ENCODE peak calls at places on chromosomes 3 and 15, in eight cellular contexts. N, O, H, E, A, K, R and Y are unnamed samples.

GRCh38 chr3:190585771-190586630 is 72.1 kb downstream of the IL1RAP start:
- DNase-seq in K (no peak), N (peak; percentile 95), O (no peak), A (peak; percentile 89), E (peak; percentile 35), H (no peak), R (no peak), Y (peak; percentile 88)

GRCh38 chr3:123750659-123751420 is 133.3 kb downstream of the MYLK start:
- DNase-seq in O (peak; percentile 27), K (no peak), R (no peak), N (peak; percentile 95), A (peak; percentile 94), H (no peak), E (peak; percentile 62), Y (peak; percentile 80)

GRCh38 chr3:168467085-168467714 is 371.5 kb upstream of the GOLIM4 start:
- DNase-seq in O (no peak), K (no peak), A (peak; percentile 22), N (peak; percentile 55), R (no peak), H (no peak), E (no peak), Y (peak; percentile 15)

GRCh38 chr3:47007482-47008257 is 28.2 kb downstream of the NBEAL2 start:
- DNase-seq in N (no peak), H (peak; percentile 61), O (peak; percentile 10), A (no peak), E (peak; percentile 23), K (peak; percentile 13), R (no peak), Y (no peak)

GRCh38 chr15:65133550-65134200 is at the start of gene PDCD7:
- DNase-seq in K (peak; percentile 82), R (peak; percentile 85), O (peak; percentile 83), H (peak; percentile 90), E (peak; percentile 87), A (peak; percentile 89), N (peak; percentile 92), Y (peak; percentile 87)

GRCh38 chr3:186815490-186815889 is 9.2 kb upstream of the RFC4 start:
- DNase-seq in H (no peak), A (peak; percentile 54), E (no peak), O (no peak), R (no peak), K (no peak), N (peak; percentile 68), Y (peak; percentile 48)

GRCh38 chr3:167840247-167840646 is 104.7 kb downstream of the SERPINI1 start:
- DNase-seq in A (no peak), H (no peak), R (no peak), K (no peak), O (no peak), E (no peak), N (no peak), Y (no peak)

GRCh38 chr3:134094491-134094890 is 64.8 kb upstream of the SLCO2A1 start:
- DNase-seq in H (no peak), N (peak; percentile 91), K (no peak), A (peak; percentile 69), O (no peak), R (no peak), E (no peak), Y (no peak)

GRCh38 chr3:195458188-195458800 is 15.5 kb upstream of the ACAP2 start:
- DNase-seq in A (no peak), K (no peak), R (no peak), N (peak; percentile 28), E (no peak), O (no peak), H (no peak), Y (no peak)

GRCh38 chr15:67607959-67608605 is 65.6 kb downstream of the MAP2K5 start:
- DNase-seq in A (no peak), N (no peak), E (no peak), H (no peak), R (no peak), K (no peak), O (no peak), Y (no peak)

GRCh38 chr3:10292505-10293419 is at the start of gene GHRL:
- DNase-seq in H (no peak), A (no peak), O (no peak), N (no peak), E (no peak), K (no peak), R (no peak), Y (no peak)

GRCh38 chr3:61575893-61576292 is 14.5 kb downstream of the PTPRG start:
- DNase-seq in K (no peak), E (no peak), A (no peak), H (no peak), O (no peak), N (no peak), R (no peak), Y (no peak)

GRCh38 chr3:143974181-143974876 is 2.7 kb downstream of the DIPK2A start:
- DNase-seq in A (no peak), H (no peak), R (no peak), O (no peak), K (no peak), N (no peak), E (no peak), Y (no peak)

DNA sequence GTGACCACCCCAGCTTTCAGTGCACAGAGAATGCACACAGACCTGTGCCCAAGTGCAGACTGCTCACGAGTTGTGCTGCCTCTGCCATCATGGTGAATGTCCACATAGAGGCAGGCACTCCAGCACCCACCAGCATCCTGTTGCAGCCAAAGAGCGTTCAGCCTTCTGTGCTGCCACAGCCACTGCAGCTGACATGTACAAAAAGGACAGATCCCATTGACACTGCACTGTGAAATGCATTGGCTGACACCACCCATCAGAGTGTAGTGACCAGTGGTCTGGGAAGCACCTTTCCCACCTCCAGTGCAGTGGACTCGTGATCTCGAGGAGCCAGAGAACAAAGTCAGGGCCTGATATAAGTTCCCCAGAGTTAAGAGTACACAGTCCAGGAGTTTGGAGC is 260.3 kb downstream of the RAP2B start:
- DNase-seq in K (no peak), H (no peak), O (no peak), R (no peak), A (no peak), N (no peak), E (no peak), Y (no peak)
- H3K9me3 ChIP-seq in K (peaks cover 70% of the 10 kb centered on the region), H (peaks cover 2% of the 10 kb centered on the region), O (peaks cover 25% of the 10 kb centered on the region), R (peaks cover 94% of the 10 kb centered on the region), A (peaks cover 3% of the 10 kb centered on the region), N (peaks cover 11% of the 10 kb centered on the region), E (no peaks in the 10 kb centered on the region), Y (peaks cover 37% of the 10 kb centered on the region)

GRCh38 chr15:66251065-66251789 is 2.3 kb downstream of the MEGF11 start:
- DNase-seq in N (no peak), R (no peak), A (no peak), K (no peak), E (no peak), O (no peak), H (no peak), Y (no peak)

GRCh38 chr15:66253643-66254363 is at the start of gene MEGF11:
- DNase-seq in N (peak; percentile 28), R (peak; percentile 25), E (peak; percentile 25), A (peak; percentile 38), K (peak; percentile 23), H (no peak), O (peak; percentile 20), Y (peak; percentile 60)

GRCh38 chr15:66252411-66253295 is 897 bp downstream of the MEGF11 start:
- DNase-seq in A (peak; percentile 18), N (no peak), R (peak; percentile 48), H (no peak), K (peak; percentile 53), O (peak; percentile 65), E (peak; percentile 66), Y (peak; percentile 61)

GRCh38 chr15:66253296-66253642 is 281 bp downstream of the MEGF11 start:
- DNase-seq in R (no peak), A (no peak), H (no peak), O (no peak), N (no peak), E (no peak), K (no peak), Y (no peak)

DNA sequence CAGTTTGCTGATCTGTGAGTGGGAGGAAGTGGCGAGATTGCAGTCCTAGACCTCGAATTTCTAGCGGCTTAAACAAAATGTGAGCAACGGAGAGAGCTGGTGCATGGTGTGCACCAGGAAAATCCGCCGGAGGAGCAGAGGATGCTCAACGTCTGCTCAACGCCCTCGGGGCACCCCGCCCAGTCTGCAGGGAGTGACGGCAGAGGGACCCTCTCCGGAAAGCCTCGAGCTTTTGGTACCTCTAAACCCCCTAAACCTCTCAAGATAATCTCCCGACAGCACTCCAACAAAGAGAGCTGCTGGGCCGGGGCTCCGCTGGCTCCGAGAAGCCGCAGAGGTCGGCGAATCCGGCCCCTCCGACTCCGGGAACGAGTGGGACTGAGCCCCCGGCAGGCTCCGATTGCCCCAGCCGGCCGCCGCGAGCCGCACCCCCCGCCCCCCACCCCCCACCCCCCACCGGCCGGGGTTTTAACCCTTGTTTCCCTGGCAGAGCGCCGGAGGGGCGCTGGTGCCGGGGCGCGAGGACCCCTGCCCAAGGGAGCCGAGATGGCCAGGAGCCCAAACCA is 1.7 kb downstream of the MEGF11 start:
- DNase-seq in K (no peak), A (no peak), H (no peak), N (no peak), E (no peak), O (no peak), R (no peak), Y (no peak)
- H3K4me3 ChIP-seq in K (peak overlapping the region; percentile 56), A (peak overlapping the region; percentile 52), H (peak overlapping the region; percentile 50), N (no peak overlapping the region), E (no peak overlapping the region), O (no peak overlapping the region), R (peak overlapping the region; percentile 74), Y (no peak overlapping the region)

GRCh38 chr3:385151-385550 is 188.6 kb downstream of the CHL1 start:
- DNase-seq in A (no peak), E (no peak), K (no peak), N (peak; percentile 17), H (no peak), R (no peak), O (no peak), Y (peak; percentile 30)

GRCh38 chr3:377158-377561 is 180.6 kb downstream of the CHL1 start:
- DNase-seq in R (no peak), O (no peak), E (no peak), K (no peak), A (peak; percentile 41), H (no peak), N (peak; percentile 63), Y (no peak)

DNA sequence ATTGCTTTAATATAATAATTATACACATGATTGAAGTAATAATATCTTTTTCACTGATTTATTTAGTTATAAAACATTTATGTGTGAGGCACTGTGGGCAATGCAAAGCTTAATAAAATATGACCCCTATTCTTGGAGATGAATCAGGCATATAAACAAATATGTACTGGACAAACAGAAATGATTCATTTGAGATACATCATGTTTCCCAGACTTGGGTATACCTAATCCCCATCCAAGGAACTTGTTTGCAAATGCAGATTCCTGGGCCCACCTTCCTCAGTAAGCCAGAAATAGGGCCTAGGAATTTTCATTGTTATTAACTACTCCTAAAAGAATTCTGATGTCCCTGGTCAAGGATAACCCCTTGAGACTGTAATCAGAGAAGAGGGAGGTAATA is 184.2 kb downstream of the CHL1 start:
- DNase-seq in K (no peak), H (no peak), E (no peak), O (no peak), A (no peak), N (no peak), R (no peak), Y (no peak)
- H3K9me3 ChIP-seq in K (no peaks in the 10 kb centered on the region), H (no peaks in the 10 kb centered on the region), E (no peaks in the 10 kb centered on the region), O (no peaks in the 10 kb centered on the region), A (no peaks in the 10 kb centered on the region), N (no peaks in the 10 kb centered on the region), R (no peaks in the 10 kb centered on the region), Y (no peaks in the 10 kb centered on the region)

DNA sequence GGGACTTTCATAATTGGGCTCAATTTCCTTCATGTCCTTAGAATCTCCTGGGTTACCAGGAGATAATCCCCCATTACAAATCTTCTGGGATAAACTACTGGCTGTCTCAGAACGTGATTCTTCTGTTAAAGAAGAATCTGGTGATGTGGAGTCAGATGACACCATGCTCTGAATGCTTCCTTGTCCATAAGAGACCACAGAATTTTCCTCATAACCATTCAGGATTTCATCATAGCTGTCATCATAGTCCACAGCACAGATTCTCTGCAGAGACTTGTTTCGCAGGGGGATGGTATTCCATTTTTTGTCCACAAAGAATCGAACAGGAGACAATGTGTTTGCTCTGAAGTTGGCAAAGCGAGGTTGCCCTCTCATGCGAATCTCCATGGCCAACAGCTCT is 109.8 kb upstream of the TSPAN3 start:
- DNase-seq in O (no peak), K (no peak), R (no peak), A (no peak), E (no peak), H (no peak), N (peak; percentile 73), Y (no peak)
- H3K4me3 ChIP-seq in O (no peak overlapping the region), K (no peak overlapping the region), R (no peak overlapping the region), A (no peak overlapping the region), E (no peak overlapping the region), H (no peak overlapping the region), N (no peak overlapping the region), Y (no peak overlapping the region)